ENCODE peak calls at places on chromosomes 5 and 9, in ten cellular contexts. B, H, N, D, K, F, G, X, C and W are unnamed samples.

GRCh38 chr9:80875947-80876346 is 813.4 kb downstream of the TLE1 start:
- DNase-seq in F (no peak), B (no peak), G (no peak), D (no peak), N (no peak), X (no peak), K (no peak), H (no peak), C (no peak), W (no peak)

GRCh38 chr5:110038297-110038997 is 348.7 kb downstream of the MAN2A1 start:
- DNase-seq in H (no peak), G (peak; percentile 68), D (no peak), X (no peak), K (no peak), B (no peak), C (no peak), N (no peak), F (no peak), W (no peak)

GRCh38 chr5:148739524-148739923 is 85.2 kb upstream of the HTR4 start:
- DNase-seq in N (no peak), H (no peak), K (no peak), X (no peak), F (no peak), C (no peak), D (no peak), B (no peak), G (no peak), W (no peak)

GRCh38 chr5:36777105-36777757 is 99.3 kb upstream of the NIPBL start:
- DNase-seq in F (no peak), X (peak; percentile 8), N (no peak), D (no peak), K (peak; percentile 75), B (no peak), H (peak; percentile 25), G (peak; percentile 50), C (peak; percentile 16), W (peak; percentile 33)

GRCh38 chr5:33929925-33930690 is 6.1 kb upstream of the RXFP3 start:
- DNase-seq in H (no peak), C (no peak), K (no peak), N (no peak), G (no peak), F (peak; percentile 31), D (no peak), X (peak; percentile 50), B (no peak), W (no peak)

GRCh38 chr5:169150108-169150507 is 150.8 kb downstream of the SLIT3 start:
- DNase-seq in X (no peak), B (no peak), K (no peak), N (no peak), G (no peak), F (no peak), D (no peak), H (no peak), C (no peak), W (no peak)

GRCh38 chr9:5893591-5894236 is 3.0 kb downstream of the MLANA start:
- DNase-seq in F (no peak), C (no peak), D (no peak), G (no peak), N (no peak), X (no peak), B (no peak), H (no peak), K (peak; percentile 45), W (no peak)

GRCh38 chr5:149375434-149375833 is 3.7 kb downstream of the IL17B start:
- DNase-seq in N (no peak), H (no peak), G (no peak), D (no peak), F (no peak), B (no peak), X (no peak), K (no peak), C (no peak), W (no peak)

GRCh38 chr9:96618209-96619108 is 1.2 kb downstream of the CDC14B start:
- DNase-seq in K (peak; percentile 77), G (peak; percentile 93), F (no peak), D (peak; percentile 38), C (peak; percentile 40), H (peak; percentile 46), N (no peak), B (peak; percentile 91), X (peak; percentile 43), W (peak; percentile 52)

GRCh38 chr5:149636861-149637246 is 55.6 kb downstream of the ARHGEF37 start:
- DNase-seq in H (peak; percentile 84), B (no peak), D (no peak), F (no peak), N (peak; percentile 52), G (peak; percentile 90), X (peak; percentile 56), K (peak; percentile 69), C (no peak), W (peak; percentile 63)

GRCh38 chr9:136850866-136851775 is 1.0 kb upstream of the MAMDC4 start:
- DNase-seq in F (no peak), N (no peak), K (no peak), H (no peak), D (peak; percentile 15), B (no peak), G (no peak), X (no peak), C (no peak), W (no peak)

GRCh38 chr9:113890693-113891092 is 14.6 kb downstream of the ZNF618 start:
- DNase-seq in G (no peak), N (no peak), H (no peak), B (no peak), C (no peak), K (no peak), D (no peak), F (no peak), X (no peak), W (no peak)
- H3K9me3 ChIP-seq in G (no peaks in the 10 kb centered on the region), N (no peaks in the 10 kb centered on the region), H (no peaks in the 10 kb centered on the region), B (no peaks in the 10 kb centered on the region), C (no peaks in the 10 kb centered on the region), K (no peaks in the 10 kb centered on the region), D (peaks cover 15% of the 10 kb centered on the region), F (no peaks in the 10 kb centered on the region), X (no peaks in the 10 kb centered on the region), W (no peaks in the 10 kb centered on the region)

DNA sequence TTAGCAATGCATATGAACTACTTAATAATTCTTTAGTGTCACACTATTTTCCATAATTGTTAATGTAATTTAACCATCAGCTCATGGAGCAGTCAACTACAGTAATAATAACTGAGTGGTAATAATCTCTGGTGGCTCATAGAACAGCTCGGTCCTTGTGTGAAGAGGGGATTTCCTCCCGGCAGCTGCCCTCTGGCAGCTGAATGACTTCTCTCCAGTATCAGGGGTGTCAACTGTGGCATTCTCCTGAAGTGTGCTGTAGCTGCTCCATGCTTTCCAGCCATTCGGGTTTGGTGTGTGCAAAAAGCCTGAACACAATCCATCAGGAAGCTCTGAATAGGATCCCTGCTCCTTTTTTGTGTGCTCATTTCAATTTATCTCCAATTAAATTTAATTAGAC is 59.7 kb upstream of the BARX1 start:
- DNase-seq in K (no peak), G (no peak), D (no peak), C (no peak), F (no peak), X (no peak), H (no peak), N (no peak), B (no peak), W (no peak)
- H3K4me3 ChIP-seq in K (no peak overlapping the region), G (no peak overlapping the region), D (no peak overlapping the region), C (no peak overlapping the region), F (no peak overlapping the region), X (no peak overlapping the region), H (no peak overlapping the region), N (no peak overlapping the region), B (no peak overlapping the region), W (no peak overlapping the region)

GRCh38 chr9:124038239-124038638 is 26.7 kb downstream of the LHX2 start:
- DNase-seq in N (no peak), D (no peak), C (no peak), B (no peak), X (no peak), K (no peak), G (peak; percentile 61), H (no peak), F (no peak), W (no peak)

GRCh38 chr9:124040186-124040920 is 28.8 kb downstream of the LHX2 start:
- DNase-seq in B (no peak), G (peak; percentile 79), K (no peak), H (no peak), C (no peak), X (no peak), N (no peak), D (no peak), F (no peak), W (no peak)

GRCh38 chr9:124038790-124039633 is 27.4 kb downstream of the LHX2 start:
- DNase-seq in F (no peak), C (no peak), B (peak; percentile 10), X (no peak), D (no peak), G (no peak), H (no peak), K (no peak), N (no peak), W (no peak)

GRCh38 chr9:124036578-124036977 is 25.0 kb downstream of the LHX2 start:
- DNase-seq in G (no peak), D (no peak), K (no peak), C (no peak), B (no peak), X (no peak), H (no peak), N (no peak), F (no peak), W (no peak)

GRCh38 chr9:124037790-124038189 is 26.2 kb downstream of the LHX2 start:
- DNase-seq in N (no peak), F (no peak), C (no peak), B (no peak), K (no peak), G (no peak), H (no peak), D (no peak), X (no peak), W (no peak)
- H3K27me3 ChIP-seq in N (peaks cover 20% of the 10 kb centered on the region), F (peaks cover 3% of the 10 kb centered on the region), C (peaks cover 96% of the 10 kb centered on the region), B (peaks cover 1% of the 10 kb centered on the region), K (peaks cover 91% of the 10 kb centered on the region), G (peaks cover 45% of the 10 kb centered on the region), H (peaks cover 89% of the 10 kb centered on the region), D (peaks cover 98% of the 10 kb centered on the region), X (peaks cover 9% of the 10 kb centered on the region), W (no peaks in the 10 kb centered on the region)

GRCh38 chr5:140862441-140863295 is 6.1 kb upstream of the PCDHA11 start:
- DNase-seq in G (no peak), K (no peak), X (no peak), D (no peak), N (no peak), F (no peak), C (no peak), B (no peak), H (no peak), W (no peak)

GRCh38 chr5:140855772-140856674 is at the start of gene PCDHA10:
- DNase-seq in G (peak; percentile 41), K (peak; percentile 72), N (no peak), H (no peak), X (no peak), C (no peak), F (no peak), D (no peak), B (no peak), W (no peak)

GRCh38 chr5:140857177-140857986 is 1.7 kb downstream of the PCDHA10 start:
- DNase-seq in C (no peak), B (no peak), D (no peak), F (no peak), K (no peak), G (no peak), X (no peak), N (no peak), H (no peak), W (no peak)

DNA sequence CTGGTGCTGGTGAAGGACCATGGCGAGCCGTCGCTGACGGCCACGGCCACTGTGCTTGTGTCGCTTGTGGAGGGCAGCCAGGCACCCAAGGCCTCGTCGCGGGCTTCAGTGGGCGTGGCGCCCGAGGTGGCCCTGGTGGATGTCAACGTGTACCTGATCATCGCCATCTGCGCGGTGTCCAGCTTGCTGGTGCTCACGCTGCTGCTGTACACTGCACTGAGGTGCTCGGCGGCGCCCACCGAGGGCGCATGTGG is 2.2 kb downstream of the PCDHA10 start:
- DNase-seq in G (no peak), X (no peak), B (no peak), D (no peak), C (no peak), K (no peak), F (no peak), H (no peak), N (no peak), W (no peak)
- H3K9me3 ChIP-seq in G (peaks cover 2% of the 10 kb centered on the region), X (peaks cover 30% of the 10 kb centered on the region), B (peaks cover 25% of the 10 kb centered on the region), D (peaks cover 73% of the 10 kb centered on the region), C (peaks cover 13% of the 10 kb centered on the region), K (peaks cover 11% of the 10 kb centered on the region), F (no peaks in the 10 kb centered on the region), H (no peaks in the 10 kb centered on the region), N (no peaks in the 10 kb centered on the region), W (no peaks in the 10 kb centered on the region)